ENCODE peak calls at places on chromosomes 2 and 18, in nine cellular contexts. R, J, P, D, T, S, A, B and Y are unnamed samples.

GRCh38 chr18:35132284-35132910 is 91.2 kb downstream of the MAPRE2 start:
- DNase-seq in R (no peak), J (no peak), P (no peak), D (no peak), T (no peak), S (no peak), A (no peak), B (no peak), Y (no peak)

GRCh38 chr2:162072181-162072702 is 1.8 kb downstream of the DPP4 start:
- DNase-seq in R (peak), J (no peak), P (no peak), D (no peak), T (no peak), S (peak), A (no peak), B (peak), Y (no peak)

GRCh38 chr2:56892381-56892780 is 708.6 kb downstream of the CCDC85A start:
- DNase-seq in R (no peak), J (no peak), P (no peak), D (no peak), T (no peak), S (no peak), A (no peak), B (no peak), Y (no peak)

GRCh38 chr2:207896525-207897295 is 127.0 kb upstream of the FZD5 start:
- DNase-seq in R (no peak), J (no peak), P (no peak), D (no peak), T (no peak), S (no peak), A (no peak), B (no peak), Y (no peak)

GRCh38 chr2:96503637-96504243 is 1.4 kb downstream of the NEURL3 start:
- DNase-seq in R (no peak), J (no peak), P (no peak), D (no peak), T (no peak), S (no peak), A (no peak), B (no peak), Y (no peak)

GRCh38 chr2:2050321-2050905 is 280.7 kb downstream of the MYT1L start:
- DNase-seq in R (no peak), J (no peak), P (no peak), D (no peak), T (no peak), S (no peak), A (no peak), B (no peak), Y (no peak)

GRCh38 chr18:26051845-26052244 is 38.6 kb downstream of the SS18 start:
- DNase-seq in R (no peak), J (no peak), P (no peak), D (no peak), T (no peak), S (no peak), A (no peak), B (no peak), Y (no peak)

GRCh38 chr2:167451496-167452289 is 563.4 kb downstream of the XIRP2 start:
- DNase-seq in R (no peak), J (no peak), P (no peak), D (no peak), T (no peak), S (no peak), A (no peak), B (no peak), Y (no peak)

GRCh38 chr2:95231723-95232122 is 24.4 kb downstream of the ZNF892 start:
- DNase-seq in R (peak), J (no peak), P (peak), D (no peak), T (peak), S (peak), A (no peak), B (peak), Y (peak)

GRCh38 chr2:168180914-168181313 is 66.5 kb downstream of the STK39 start:
- DNase-seq in R (no peak), J (no peak), P (no peak), D (no peak), T (no peak), S (no peak), A (no peak), B (no peak), Y (no peak)

GRCh38 chr2:11090158-11090557 is 65.1 kb upstream of the SLC66A3 start:
- DNase-seq in R (no peak), J (no peak), P (no peak), D (no peak), T (no peak), S (no peak), A (no peak), B (no peak), Y (no peak)

GRCh38 chr18:69935319-69936190 is 12.1 kb downstream of the CD226 start:
- DNase-seq in R (peak), J (peak), P (peak), D (no peak), T (no peak), S (no peak), A (peak), B (no peak), Y (peak)

GRCh38 chr2:27177441-27178351 is 28.9 kb downstream of the TCF23 start:
- DNase-seq in R (no peak), J (no peak), P (no peak), D (no peak), T (no peak), S (no peak), A (no peak), B (no peak), Y (no peak)

GRCh38 chr18:1062592-1062991 is 157.9 kb downstream of the ADCYAP1 start:
- DNase-seq in R (no peak), J (no peak), P (no peak), D (no peak), T (no peak), S (no peak), A (no peak), B (no peak), Y (no peak)

GRCh38 chr2:40030451-40030975 is 251.5 kb upstream of the THUMPD2 start:
- DNase-seq in R (peak), J (no peak), P (no peak), D (no peak), T (no peak), S (no peak), A (no peak), B (no peak), Y (no peak)

GRCh38 chr2:20551231-20551944 is 99.5 kb downstream of the HS1BP3 start:
- DNase-seq in R (no peak), J (no peak), P (no peak), D (no peak), T (no peak), S (no peak), A (no peak), B (peak), Y (peak)

GRCh38 chr18:48136544-48137353 is 206.3 kb upstream of the SMAD2 start:
- DNase-seq in R (no peak), J (no peak), P (no peak), D (no peak), T (no peak), S (no peak), A (no peak), B (peak), Y (peak)

GRCh38 chr2:130807659-130808385 is 28.9 kb upstream of the ARHGEF4 start:
- DNase-seq in R (no peak), J (no peak), P (no peak), D (no peak), T (no peak), S (no peak), A (no peak), B (peak), Y (no peak)

GRCh38 chr2:216279459-216279858 is 92.8 kb downstream of the MARCHF4 start:
- DNase-seq in R (no peak), J (no peak), P (no peak), D (no peak), T (no peak), S (no peak), A (no peak), B (peak), Y (no peak)

GRCh38 chr2:104858325-104858978 is 4.5 kb downstream of the POU3F3 start:
- DNase-seq in R (no peak), J (no peak), P (no peak), D (no peak), T (no peak), S (no peak), A (no peak), B (no peak), Y (no peak)

GRCh38 chr18:76697441-76697901 is 124.9 kb upstream of the ZNF236 start:
- DNase-seq in R (peak), J (no peak), P (no peak), D (peak), T (no peak), S (peak), A (no peak), B (peak), Y (no peak)

GRCh38 chr2:174180165-174180724 is 68.1 kb downstream of the OLA1 start:
- DNase-seq in R (no peak), J (no peak), P (no peak), D (no peak), T (no peak), S (no peak), A (no peak), B (peak), Y (no peak)

GRCh38 chr2:164992818-164993217 is 37.5 kb upstream of the SLC38A11 start:
- DNase-seq in R (peak), J (no peak), P (peak), D (peak), T (no peak), S (peak), A (peak), B (peak), Y (peak)

GRCh38 chr2:237498341-237498740 is 11.3 kb downstream of the MLPH start:
- DNase-seq in R (no peak), J (no peak), P (no peak), D (no peak), T (no peak), S (no peak), A (no peak), B (no peak), Y (no peak)

GRCh38 chr18:3495691-3496090 is 45.7 kb downstream of the TGIF1 start:
- DNase-seq in R (no peak), J (no peak), P (no peak), D (no peak), T (no peak), S (no peak), A (no peak), B (no peak), Y (no peak)

GRCh38 chr2:73020306-73020656 is 51.2 kb downstream of the SFXN5 start:
- DNase-seq in R (no peak), J (no peak), P (no peak), D (no peak), T (no peak), S (no peak), A (no peak), B (no peak), Y (no peak)

GRCh38 chr2:211487746-211488145 is 931.3 kb downstream of the CPS1 start:
- DNase-seq in R (no peak), J (no peak), P (no peak), D (no peak), T (no peak), S (peak), A (no peak), B (no peak), Y (no peak)

GRCh38 chr2:147610491-147611050 is 234.3 kb upstream of the ACVR2A start:
- DNase-seq in R (no peak), J (no peak), P (no peak), D (no peak), T (no peak), S (no peak), A (no peak), B (no peak), Y (no peak)

GRCh38 chr18:44682871-44683221 is 2.2 kb downstream of the SETBP1 start:
- DNase-seq in R (no peak), J (no peak), P (no peak), D (peak), T (no peak), S (no peak), A (no peak), B (peak), Y (peak)

GRCh38 chr2:15006667-15007066 is 374.1 kb downstream of the LRATD1 start:
- DNase-seq in R (no peak), J (no peak), P (no peak), D (no peak), T (no peak), S (no peak), A (no peak), B (no peak), Y (no peak)

GRCh38 chr2:129499747-129500146 is 479.7 kb upstream of the RAB6C start:
- DNase-seq in R (no peak), J (no peak), P (no peak), D (no peak), T (no peak), S (peak), A (no peak), B (no peak), Y (no peak)

GRCh38 chr2:240896871-240897692 is 1.1 kb upstream of the MAB21L4 start:
- DNase-seq in R (no peak), J (no peak), P (no peak), D (no peak), T (no peak), S (no peak), A (no peak), B (no peak), Y (peak)